ENCODE peak calls at places on chromosomes 6 and 20, in ten cellular contexts. One of them, this sample, is unnamed.

GRCh38 chr6:9535106-9535505 is 879.8 kb downstream of the TFAP2A start:
- DNase-seq in PC-3: no peak
- DNase-seq in pancreas: no peak
- DNase-seq in heart right ventricle: no peak
- DNase-seq in osteoblast: no peak
- DNase-seq in SK-N-SH: no peak
- DNase-seq in cardiac muscle cell: no peak
- DNase-seq in mammary epithelial cell: no peak
- DNase-seq in AG04450: no peak
- DNase-seq in tibial nerve: no peak
- DNase-seq in this sample: no peak

GRCh38 chr6:76682842-76683241 is 610.4 kb upstream of the IMPG1 start:
- DNase-seq in tibial nerve: no peak
- DNase-seq in PC-3: peak; percentile 28
- DNase-seq in AG04450: no peak
- DNase-seq in pancreas: no peak
- DNase-seq in cardiac muscle cell: peak; percentile 40
- DNase-seq in heart right ventricle: no peak
- DNase-seq in SK-N-SH: no peak
- DNase-seq in osteoblast: no peak
- DNase-seq in mammary epithelial cell: no peak
- DNase-seq in this sample: no peak

GRCh38 chr6:167550936-167551633 is 226.2 kb downstream of the TTLL2 start:
- DNase-seq in SK-N-SH: no peak
- DNase-seq in tibial nerve: peak; percentile 88
- DNase-seq in mammary epithelial cell: no peak
- DNase-seq in AG04450: no peak
- DNase-seq in heart right ventricle: peak; percentile 88
- DNase-seq in pancreas: peak; percentile 45
- DNase-seq in cardiac muscle cell: peak; percentile 82
- DNase-seq in PC-3: no peak
- DNase-seq in osteoblast: no peak
- DNase-seq in this sample: no peak

GRCh38 chr6:38476141-38476540 is 163.6 kb downstream of the BTBD9 start:
- DNase-seq in cardiac muscle cell: no peak
- DNase-seq in osteoblast: no peak
- DNase-seq in mammary epithelial cell: no peak
- DNase-seq in heart right ventricle: no peak
- DNase-seq in tibial nerve: no peak
- DNase-seq in SK-N-SH: no peak
- DNase-seq in PC-3: no peak
- DNase-seq in AG04450: no peak
- DNase-seq in pancreas: no peak
- DNase-seq in this sample: no peak

GRCh38 chr6:4163408-4163807 is 28.0 kb upstream of the ECI2 start:
- DNase-seq in tibial nerve: no peak
- DNase-seq in cardiac muscle cell: no peak
- DNase-seq in SK-N-SH: no peak
- DNase-seq in osteoblast: no peak
- DNase-seq in mammary epithelial cell: no peak
- DNase-seq in heart right ventricle: no peak
- DNase-seq in pancreas: no peak
- DNase-seq in PC-3: no peak
- DNase-seq in AG04450: no peak
- DNase-seq in this sample: no peak

GRCh38 chr6:69791065-69791471 is 5.7 kb downstream of the LMBRD1 start:
- DNase-seq in SK-N-SH: no peak
- DNase-seq in tibial nerve: no peak
- DNase-seq in pancreas: no peak
- DNase-seq in AG04450: no peak
- DNase-seq in osteoblast: peak; percentile 38
- DNase-seq in cardiac muscle cell: no peak
- DNase-seq in mammary epithelial cell: peak; percentile 48
- DNase-seq in heart right ventricle: no peak
- DNase-seq in PC-3: no peak
- DNase-seq in this sample: no peak

GRCh38 chr20:1396264-1396663 is 3.4 kb upstream of the FKBP1A start:
- DNase-seq in tibial nerve: no peak
- DNase-seq in heart right ventricle: no peak
- DNase-seq in pancreas: no peak
- DNase-seq in PC-3: peak; percentile 86
- DNase-seq in AG04450: no peak
- DNase-seq in SK-N-SH: no peak
- DNase-seq in mammary epithelial cell: peak; percentile 25
- DNase-seq in cardiac muscle cell: no peak
- DNase-seq in osteoblast: no peak
- DNase-seq in this sample: no peak

GRCh38 chr6:92810913-92811312 is 608.4 kb downstream of the EPHA7 start:
- DNase-seq in heart right ventricle: no peak
- DNase-seq in tibial nerve: no peak
- DNase-seq in cardiac muscle cell: peak; percentile 49
- DNase-seq in osteoblast: peak; percentile 31
- DNase-seq in AG04450: peak; percentile 1
- DNase-seq in pancreas: peak; percentile 12
- DNase-seq in PC-3: peak; percentile 41
- DNase-seq in mammary epithelial cell: peak; percentile 3
- DNase-seq in SK-N-SH: peak; percentile 47
- DNase-seq in this sample: no peak

GRCh38 chr6:107116328-107116892 is 1.1 kb upstream of the BEND3 start:
- DNase-seq in osteoblast: peak; percentile 88
- DNase-seq in pancreas: peak; percentile 45
- DNase-seq in PC-3: peak; percentile 23
- DNase-seq in tibial nerve: no peak
- DNase-seq in AG04450: no peak
- DNase-seq in cardiac muscle cell: peak; percentile 19
- DNase-seq in SK-N-SH: peak; percentile 51
- DNase-seq in mammary epithelial cell: peak; percentile 16
- DNase-seq in heart right ventricle: no peak
- DNase-seq in this sample: no peak

GRCh38 chr6:107113460-107114212 is 1.7 kb downstream of the BEND3 start:
- DNase-seq in mammary epithelial cell: peak; percentile 5
- DNase-seq in AG04450: no peak
- DNase-seq in heart right ventricle: no peak
- DNase-seq in PC-3: no peak
- DNase-seq in SK-N-SH: no peak
- DNase-seq in pancreas: peak; percentile 10
- DNase-seq in osteoblast: peak; percentile 86
- DNase-seq in tibial nerve: no peak
- DNase-seq in cardiac muscle cell: no peak
- DNase-seq in this sample: peak; percentile 5

GRCh38 chr6:107115695-107116327 is 496 bp upstream of the BEND3 start:
- DNase-seq in AG04450: no peak
- DNase-seq in heart right ventricle: peak; percentile 16
- DNase-seq in tibial nerve: no peak
- DNase-seq in mammary epithelial cell: peak; percentile 27
- DNase-seq in PC-3: peak; percentile 41
- DNase-seq in cardiac muscle cell: peak; percentile 39
- DNase-seq in SK-N-SH: peak; percentile 85
- DNase-seq in pancreas: peak; percentile 54
- DNase-seq in osteoblast: peak; percentile 92
- DNase-seq in this sample: no peak

GRCh38 chr6:107114213-107114871 is 973 bp downstream of the BEND3 start:
- DNase-seq in heart right ventricle: peak; percentile 81
- DNase-seq in osteoblast: peak; percentile 99
- DNase-seq in mammary epithelial cell: peak; percentile 84
- DNase-seq in tibial nerve: peak; percentile 61
- DNase-seq in PC-3: peak; percentile 81
- DNase-seq in SK-N-SH: peak; percentile 96
- DNase-seq in AG04450: peak; percentile 53
- DNase-seq in cardiac muscle cell: peak; percentile 94
- DNase-seq in pancreas: peak; percentile 83
- DNase-seq in this sample: peak; percentile 49

DNA sequence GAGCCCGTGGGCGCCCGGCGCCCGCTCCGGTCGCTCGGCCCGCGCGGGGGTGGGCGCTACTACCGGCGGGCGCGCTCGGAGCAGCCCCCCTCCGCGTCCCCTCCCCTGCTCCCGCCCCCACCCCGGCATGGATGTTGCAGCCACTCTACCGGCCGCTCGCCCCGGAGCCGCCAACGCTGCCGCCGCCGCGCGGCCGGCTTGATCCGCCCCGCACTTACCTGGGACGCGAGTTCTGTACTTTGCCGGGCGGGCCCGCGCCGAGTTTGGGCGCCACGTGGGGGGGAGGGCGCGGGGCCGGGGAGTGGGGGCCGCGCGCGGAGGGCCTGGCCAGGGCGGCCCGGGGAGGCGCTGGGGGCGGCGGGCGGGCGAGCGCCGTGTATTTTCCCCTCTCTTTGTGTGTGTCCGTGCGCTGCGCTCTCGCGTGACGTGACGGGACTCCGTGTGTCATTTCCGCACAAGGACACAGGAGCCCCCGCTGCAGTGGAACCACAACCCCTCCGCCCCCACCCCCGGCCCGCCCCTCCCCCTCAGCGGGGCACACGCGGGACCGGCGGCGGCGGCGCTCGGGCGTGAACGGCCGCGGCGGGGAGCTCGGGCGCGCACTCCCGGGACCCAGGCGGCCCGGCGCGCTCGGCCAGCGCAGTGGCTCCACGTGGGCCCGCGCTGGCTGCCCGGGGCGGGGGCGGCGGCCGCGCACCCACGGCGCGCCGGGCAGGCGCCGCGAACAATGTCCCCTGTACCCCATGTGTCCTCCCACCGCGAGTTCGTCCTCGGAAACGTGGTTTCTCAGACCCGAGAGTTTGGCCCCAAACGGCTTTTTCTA is at the start of gene BEND3:
- DNase-seq in tibial nerve: no peak
- DNase-seq in SK-N-SH: peak; percentile 86
- DNase-seq in heart right ventricle: peak; percentile 40
- DNase-seq in cardiac muscle cell: peak; percentile 24
- DNase-seq in osteoblast: peak; percentile 90
- DNase-seq in PC-3: peak; percentile 5
- DNase-seq in mammary epithelial cell: peak; percentile 32
- DNase-seq in pancreas: peak; percentile 37
- DNase-seq in AG04450: no peak
- DNase-seq in this sample: peak; percentile 14
- H3K27ac ChIP-seq in tibial nerve: peak within 1 kb of the TSS; percentile 63
- H3K27ac ChIP-seq in SK-N-SH: peak within 1 kb of the TSS; percentile 25
- H3K27ac ChIP-seq in heart right ventricle: peak within 1 kb of the TSS; percentile 43
- H3K27ac ChIP-seq in cardiac muscle cell: peak within 1 kb of the TSS; percentile 91
- H3K27ac ChIP-seq in osteoblast: no peak within 1 kb of the TSS
- H3K27ac ChIP-seq in PC-3: no peak within 1 kb of the TSS
- H3K27ac ChIP-seq in mammary epithelial cell: peak within 1 kb of the TSS; percentile 29
- H3K27ac ChIP-seq in pancreas: peak within 1 kb of the TSS; percentile 88
- H3K27ac ChIP-seq in AG04450: no peak within 1 kb of the TSS
- H3K27ac ChIP-seq in this sample: no peak within 1 kb of the TSS

DNA sequence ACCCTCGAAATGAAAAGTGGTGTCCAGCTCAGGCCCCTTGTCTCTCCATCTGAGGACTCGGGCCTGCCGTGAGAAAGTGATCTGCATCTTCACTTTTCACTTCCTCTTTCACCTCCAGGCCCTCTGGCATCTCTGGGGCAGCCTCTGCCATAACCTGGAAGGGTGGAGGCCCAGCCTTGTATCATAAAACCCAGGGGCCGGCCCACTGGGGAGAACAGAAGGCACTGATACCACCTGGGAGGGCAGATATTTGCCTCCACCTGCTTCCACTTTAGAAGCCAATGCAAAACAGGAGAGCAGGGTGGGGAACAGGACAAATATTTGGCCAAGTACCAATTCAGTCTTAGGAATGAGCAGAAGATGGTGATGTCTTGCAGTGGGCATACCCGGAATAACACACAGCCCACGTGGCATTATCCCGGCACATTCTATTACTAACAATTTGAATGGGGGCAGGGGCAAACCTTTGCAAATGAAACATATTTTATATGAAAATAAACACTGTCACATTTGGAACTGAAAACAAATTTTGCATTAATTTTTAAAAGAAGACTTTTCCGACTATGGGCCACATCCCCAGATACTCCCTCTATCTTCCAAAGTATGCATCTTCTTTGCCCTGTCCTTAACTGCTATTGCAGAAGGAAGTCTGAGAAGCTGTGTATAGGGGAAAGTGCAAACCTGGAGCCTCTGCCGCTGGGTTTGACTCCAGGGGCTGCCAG is 69.2 kb upstream of the TBC1D7 start:
- DNase-seq in AG04450: no peak
- DNase-seq in tibial nerve: no peak
- DNase-seq in SK-N-SH: no peak
- DNase-seq in PC-3: no peak
- DNase-seq in pancreas: no peak
- DNase-seq in cardiac muscle cell: no peak
- DNase-seq in mammary epithelial cell: no peak
- DNase-seq in heart right ventricle: no peak
- DNase-seq in osteoblast: no peak
- DNase-seq in this sample: no peak
- TF ChIP-seq CTCF in AG04450: peak; percentile 29
- TF ChIP-seq CTCF in tibial nerve: no peak
- TF ChIP-seq CTCF in SK-N-SH: no peak
- TF ChIP-seq CTCF in PC-3: no peak
- TF ChIP-seq CTCF in pancreas: no peak
- TF ChIP-seq CTCF in cardiac muscle cell: no peak
- TF ChIP-seq CTCF in mammary epithelial cell: peak; percentile 6
- TF ChIP-seq CTCF in heart right ventricle: no peak
- TF ChIP-seq CTCF in osteoblast: peak; percentile 8
- TF ChIP-seq CTCF in this sample: no peak

GRCh38 chr6:26657268-26657667 is 2.3 kb downstream of the ZNF322 start:
- DNase-seq in heart right ventricle: no peak
- DNase-seq in SK-N-SH: no peak
- DNase-seq in pancreas: no peak
- DNase-seq in mammary epithelial cell: no peak
- DNase-seq in tibial nerve: no peak
- DNase-seq in osteoblast: no peak
- DNase-seq in cardiac muscle cell: no peak
- DNase-seq in PC-3: no peak
- DNase-seq in AG04450: no peak
- DNase-seq in this sample: no peak

GRCh38 chr6:26646074-26646473 is 13.5 kb downstream of the ZNF322 start:
- DNase-seq in tibial nerve: no peak
- DNase-seq in pancreas: no peak
- DNase-seq in osteoblast: no peak
- DNase-seq in PC-3: no peak
- DNase-seq in SK-N-SH: no peak
- DNase-seq in mammary epithelial cell: no peak
- DNase-seq in AG04450: no peak
- DNase-seq in cardiac muscle cell: no peak
- DNase-seq in heart right ventricle: no peak
- DNase-seq in this sample: no peak

GRCh38 chr6:26653007-26653406 is 6.5 kb downstream of the ZNF322 start:
- DNase-seq in PC-3: no peak
- DNase-seq in AG04450: no peak
- DNase-seq in heart right ventricle: no peak
- DNase-seq in osteoblast: no peak
- DNase-seq in tibial nerve: no peak
- DNase-seq in cardiac muscle cell: no peak
- DNase-seq in mammary epithelial cell: no peak
- DNase-seq in SK-N-SH: no peak
- DNase-seq in pancreas: no peak
- DNase-seq in this sample: no peak

DNA sequence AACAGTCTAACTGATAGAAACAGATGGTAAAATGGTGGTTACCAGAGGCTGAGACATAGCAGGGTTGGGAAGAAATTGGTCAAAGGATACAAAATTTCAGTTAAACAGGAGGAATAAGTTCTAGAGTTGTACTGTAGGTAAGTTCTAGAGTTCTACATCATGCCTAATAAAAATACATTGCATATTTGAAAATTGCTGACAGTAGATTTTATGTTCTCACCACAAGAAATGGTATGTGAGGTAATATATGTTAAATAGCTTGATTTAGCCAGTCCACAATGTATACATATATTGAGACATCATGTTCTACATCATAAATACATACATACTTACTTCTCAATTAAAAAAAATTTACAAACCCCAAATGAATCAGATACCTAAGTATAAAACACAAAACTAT is 8.2 kb downstream of the ZNF322 start:
- DNase-seq in tibial nerve: no peak
- DNase-seq in SK-N-SH: no peak
- DNase-seq in AG04450: no peak
- DNase-seq in mammary epithelial cell: no peak
- DNase-seq in osteoblast: no peak
- DNase-seq in cardiac muscle cell: no peak
- DNase-seq in PC-3: no peak
- DNase-seq in pancreas: no peak
- DNase-seq in heart right ventricle: no peak
- DNase-seq in this sample: no peak
- H3K9me3 ChIP-seq in tibial nerve: no peaks in the 10 kb centered on the region
- H3K9me3 ChIP-seq in SK-N-SH: peaks cover 10% of the 10 kb centered on the region
- H3K9me3 ChIP-seq in AG04450: peaks cover 2% of the 10 kb centered on the region
- H3K9me3 ChIP-seq in mammary epithelial cell: peaks cover 3% of the 10 kb centered on the region
- H3K9me3 ChIP-seq in osteoblast: no peaks in the 10 kb centered on the region
- H3K9me3 ChIP-seq in cardiac muscle cell: no peaks in the 10 kb centered on the region
- H3K9me3 ChIP-seq in PC-3: peaks cover 13% of the 10 kb centered on the region
- H3K9me3 ChIP-seq in pancreas: no peaks in the 10 kb centered on the region
- H3K9me3 ChIP-seq in heart right ventricle: no peaks in the 10 kb centered on the region
- H3K9me3 ChIP-seq in this sample: peaks cover 10% of the 10 kb centered on the region

GRCh38 chr6:13926378-13926777 is 1.6 kb downstream of the RNF182 start:
- DNase-seq in AG04450: no peak
- DNase-seq in SK-N-SH: no peak
- DNase-seq in tibial nerve: no peak
- DNase-seq in pancreas: no peak
- DNase-seq in cardiac muscle cell: no peak
- DNase-seq in PC-3: no peak
- DNase-seq in osteoblast: no peak
- DNase-seq in mammary epithelial cell: no peak
- DNase-seq in heart right ventricle: no peak
- DNase-seq in this sample: no peak
- H3K27ac ChIP-seq in AG04450: no peak overlapping the region
- H3K27ac ChIP-seq in SK-N-SH: no peak overlapping the region
- H3K27ac ChIP-seq in tibial nerve: no peak overlapping the region
- H3K27ac ChIP-seq in pancreas: no peak overlapping the region
- H3K27ac ChIP-seq in cardiac muscle cell: no peak overlapping the region
- H3K27ac ChIP-seq in PC-3: no peak overlapping the region
- H3K27ac ChIP-seq in osteoblast: no peak overlapping the region
- H3K27ac ChIP-seq in mammary epithelial cell: no peak overlapping the region
- H3K27ac ChIP-seq in heart right ventricle: no peak overlapping the region
- H3K27ac ChIP-seq in this sample: no peak overlapping the region